ENCODE peak calls at places on chromosomes 12 and 14, in nine cellular contexts. M is spleen, Y is Panc1, N is stomach, H is upper lobe of left lung, Q is prostate gland, X is GM23338, F is HL-60, R is HCT116. G is an unnamed sample.

GRCh38 chr14:105602799-105603763 is 76.7 kb downstream of the TMEM121 start:
- DNase-seq in F (no peak), H (peak), M (peak), N (no peak), X (no peak), Q (no peak), Y (no peak), R (no peak), G (no peak)

GRCh38 chr12:107296681-107297086 is 203.3 kb upstream of the CRY1 start:
- DNase-seq in Y (no peak), H (no peak), X (no peak), R (no peak), Q (peak), F (no peak), M (no peak), N (no peak), G (no peak)

GRCh38 chr12:82216475-82216874 is 141.7 kb downstream of the CCDC59 start:
- DNase-seq in N (no peak), X (no peak), Y (no peak), R (no peak), Q (no peak), M (no peak), F (no peak), H (peak), G (no peak)

GRCh38 chr12:2057041-2057792 is 4.4 kb downstream of the CACNA1C start:
- DNase-seq in Q (peak), R (peak), M (no peak), F (peak), H (no peak), Y (peak), N (peak), X (peak), G (no peak)

GRCh38 chr12:11753826-11754225 is 104.4 kb downstream of the ETV6 start:
- DNase-seq in N (no peak), H (no peak), M (no peak), F (no peak), X (no peak), Q (no peak), Y (no peak), R (no peak), G (no peak)

GRCh38 chr12:16437926-16438325 is 90.5 kb downstream of the MGST1 start:
- DNase-seq in M (no peak), Y (no peak), F (no peak), H (no peak), R (no peak), X (no peak), N (no peak), Q (no peak), G (no peak)

GRCh38 chr14:61661471-61661988 is 33.8 kb upstream of the HIF1A start:
- DNase-seq in N (no peak), R (no peak), Q (no peak), M (no peak), F (no peak), H (no peak), Y (no peak), X (no peak), G (no peak)

GRCh38 chr12:116736962-116737773 is 701 bp downstream of the SPRING1 start:
- DNase-seq in Y (no peak), X (peak), Q (no peak), N (peak), H (peak), R (no peak), M (peak), F (no peak), G (no peak)

GRCh38 chr14:70888151-70888499 is 19.1 kb upstream of the PCNX1 start:
- DNase-seq in Y (no peak), Q (no peak), M (no peak), N (no peak), F (no peak), X (peak), R (no peak), H (no peak), G (no peak)

GRCh38 chr14:70884595-70885342 is 22.5 kb upstream of the PCNX1 start:
- DNase-seq in M (no peak), R (no peak), F (no peak), Q (no peak), X (no peak), H (no peak), Y (no peak), N (no peak), G (no peak)

GRCh38 chr14:70885343-70886014 is 21.8 kb upstream of the PCNX1 start:
- DNase-seq in Y (no peak), Q (no peak), M (no peak), H (no peak), X (no peak), F (no peak), N (no peak), R (no peak), G (no peak)

GRCh38 chr14:70887207-70888150 is 19.8 kb upstream of the PCNX1 start:
- DNase-seq in X (no peak), Y (no peak), M (no peak), Q (no peak), F (no peak), R (no peak), N (no peak), H (no peak), G (no peak)

DNA sequence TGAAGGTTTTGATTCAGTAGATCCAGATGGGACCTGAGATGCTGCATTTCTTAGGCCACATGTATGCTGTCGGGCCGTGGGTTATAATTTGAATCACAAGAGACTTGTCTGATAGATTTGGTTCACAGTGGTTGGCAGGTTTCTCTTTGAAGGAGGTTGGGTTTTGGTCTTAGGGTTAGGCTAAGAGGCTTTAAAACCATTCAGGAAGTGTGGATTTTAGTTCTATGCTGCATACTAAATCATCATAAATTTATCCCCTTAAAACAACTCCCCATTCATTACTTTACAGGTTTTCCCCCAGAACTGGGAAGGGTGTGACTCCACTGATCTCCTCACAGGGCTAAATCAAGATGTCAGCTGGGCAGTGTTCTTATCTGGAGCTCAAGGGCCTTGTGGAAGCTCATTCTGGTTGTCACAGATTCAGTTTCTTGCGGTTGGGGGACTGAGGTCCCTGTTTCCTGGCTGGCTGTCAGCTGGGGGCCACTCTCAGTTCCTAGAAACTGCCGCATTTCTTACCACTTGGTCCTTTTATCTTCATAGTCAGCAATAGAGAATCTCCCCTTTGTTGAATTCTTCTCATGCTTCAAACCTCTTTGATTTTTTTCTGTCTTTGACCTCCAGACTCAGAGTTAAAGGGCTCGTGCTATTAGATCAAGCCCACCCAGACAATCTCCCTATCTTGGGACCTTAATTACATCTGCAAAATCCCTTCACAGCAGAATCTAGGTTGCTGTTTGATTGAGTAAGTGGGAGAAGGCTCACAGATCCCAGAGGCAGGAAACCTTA is 20.6 kb upstream of the PCNX1 start:
- DNase-seq in N (no peak), F (peak), R (no peak), Q (no peak), Y (no peak), M (no peak), H (no peak), X (no peak), G (no peak)
- TF ChIP-seq POLR2AphosphoS5 in N (no peak), F (peak), R (no peak), Q (no peak), Y (no peak), M (no peak), H (no peak), X (no peak), G (no peak)

GRCh38 chr14:32202941-32203882 is at the start of gene RNU6-8:
- DNase-seq in H (peak), N (peak), Y (peak), Q (peak), X (peak), F (peak), R (peak), M (peak), G (peak)
- TF ChIP-seq POLR2AphosphoS5 in H (peak), N (peak), Y (peak), Q (peak), X (peak), F (no peak), R (peak), M (peak), G (peak)

DNA sequence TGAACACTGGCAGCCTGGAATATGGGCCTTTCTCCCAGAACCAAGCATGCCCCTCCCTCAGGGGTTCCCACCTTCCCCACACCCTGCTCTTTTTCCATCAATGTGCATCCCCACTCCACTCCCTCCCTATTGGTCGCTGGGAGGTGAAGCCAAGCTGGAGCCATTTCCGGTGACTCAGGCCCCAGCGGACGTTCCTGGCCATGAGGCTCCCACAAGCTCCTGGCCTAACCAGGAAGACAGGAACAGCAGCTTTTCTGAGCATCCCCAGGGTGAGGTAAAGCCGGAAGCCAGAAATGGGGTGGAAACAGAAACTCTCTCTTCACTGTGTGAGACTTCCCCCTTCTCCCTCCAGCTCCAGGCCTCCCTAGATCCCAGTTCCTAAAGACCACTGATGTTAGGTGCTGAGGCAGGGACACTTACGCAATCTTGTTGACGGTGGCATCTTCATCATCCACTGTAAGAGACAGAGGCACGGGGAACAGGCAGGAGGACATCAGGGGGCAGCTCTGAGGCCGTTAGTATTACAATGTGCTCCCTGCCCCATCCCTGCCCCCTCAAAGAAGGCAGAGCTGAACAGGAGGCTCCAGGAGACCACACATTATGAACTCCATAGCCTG is 5.0 kb downstream of the LMBR1L start:
- DNase-seq in Q (no peak), X (no peak), F (no peak), M (no peak), H (no peak), N (no peak), R (no peak), Y (no peak), G (no peak)
- TF ChIP-seq POLR2AphosphoS5 in Q (no peak), X (no peak), F (no peak), M (peak), H (no peak), N (no peak), R (no peak), Y (no peak), G (no peak)

DNA sequence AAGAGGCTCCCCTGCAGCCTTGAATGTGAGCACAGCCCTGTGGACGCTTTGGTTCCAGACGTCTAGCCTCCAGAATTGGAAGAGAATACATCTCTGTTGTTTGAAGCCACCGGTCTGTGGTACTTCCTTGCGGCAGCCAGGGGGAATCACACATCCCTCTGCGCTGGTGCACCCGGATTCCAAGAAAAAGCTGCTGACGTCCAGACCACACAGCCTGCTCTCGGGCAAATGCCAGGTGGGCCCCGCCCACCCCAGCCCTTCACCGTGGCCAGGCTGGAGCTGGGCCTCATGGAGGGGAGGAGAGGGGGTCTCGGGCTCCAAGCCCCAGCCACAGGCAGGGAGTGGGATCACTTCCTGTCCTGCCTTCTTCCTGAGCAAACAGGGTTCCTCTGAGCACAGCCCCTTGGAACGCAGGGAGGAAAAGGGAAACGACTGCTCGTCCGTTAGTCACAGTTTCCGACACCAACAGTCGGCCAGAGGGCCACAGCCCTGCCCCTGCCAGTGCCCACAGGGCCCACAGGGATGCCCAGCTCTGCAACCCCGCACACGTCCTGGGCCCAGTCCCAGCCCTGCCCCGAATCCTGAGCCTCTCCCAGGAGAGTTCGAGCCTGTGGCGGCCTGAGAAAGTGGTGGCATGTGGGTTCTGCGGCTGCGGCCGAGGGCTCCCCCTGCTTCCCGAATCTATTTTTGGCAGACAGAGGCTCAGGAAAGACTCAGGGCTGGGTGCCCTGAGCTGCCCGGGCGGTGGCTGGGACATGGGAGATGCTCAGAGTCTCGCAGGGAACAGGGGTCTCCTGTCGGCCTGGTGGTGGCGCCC is 85.3 kb downstream of the RFLNA start:
- DNase-seq in R (no peak), H (peak), X (no peak), M (peak), N (peak), Y (no peak), F (peak), Q (peak), G (no peak)
- TF ChIP-seq POLR2AphosphoS5 in R (no peak), H (peak), X (peak), M (peak), N (peak), Y (no peak), F (peak), Q (peak), G (no peak)

GRCh38 chr14:96103075-96103474 is 63.9 kb downstream of the C14orf132 start:
- DNase-seq in N (no peak), F (no peak), Y (no peak), M (no peak), Q (no peak), H (no peak), X (no peak), R (no peak), G (no peak)

GRCh38 chr14:96105921-96106441 is 66.8 kb downstream of the C14orf132 start:
- DNase-seq in Q (no peak), H (peak), F (no peak), M (no peak), N (peak), Y (no peak), X (no peak), R (no peak), G (no peak)

GRCh38 chr14:96103560-96104460 is 64.6 kb downstream of the C14orf132 start:
- DNase-seq in R (no peak), X (no peak), H (no peak), Y (no peak), Q (no peak), F (no peak), N (no peak), M (no peak), G (no peak)

GRCh38 chr14:96105089-96105920 is 66.1 kb downstream of the C14orf132 start:
- DNase-seq in F (no peak), X (no peak), H (peak), N (no peak), Y (no peak), R (no peak), Q (no peak), M (no peak), G (no peak)

DNA sequence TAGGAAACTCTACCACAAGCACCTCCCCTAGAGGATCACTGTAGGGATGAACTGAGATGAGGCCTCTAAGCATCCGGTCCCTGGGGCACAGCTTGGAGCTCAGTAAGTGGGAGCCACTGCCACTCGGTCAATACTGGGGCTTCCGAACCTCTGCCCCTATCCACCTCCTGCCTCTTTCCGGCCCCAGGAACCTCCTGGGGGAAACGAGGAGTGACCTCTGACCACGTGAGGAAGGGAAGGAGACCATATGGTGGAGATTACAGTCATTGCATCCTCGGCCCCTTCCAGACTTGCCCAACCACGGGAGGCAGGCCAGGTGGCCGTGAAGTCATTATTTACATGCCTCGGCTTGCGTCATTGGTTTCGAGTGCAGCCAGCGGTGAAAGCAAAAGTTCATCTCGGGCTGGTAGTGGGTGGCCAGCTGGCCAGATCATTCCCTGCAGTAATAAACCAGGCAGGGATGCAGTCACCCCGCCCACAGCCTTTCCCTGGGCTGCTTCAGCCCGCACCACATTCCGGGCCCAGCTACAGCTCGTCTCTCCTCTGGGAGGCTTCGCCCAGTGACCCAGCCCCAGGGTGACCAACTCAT is 65.4 kb downstream of the C14orf132 start:
- DNase-seq in F (no peak), Q (no peak), M (no peak), X (no peak), R (no peak), Y (no peak), H (peak), N (peak), G (no peak)
- TF ChIP-seq POLR2AphosphoS5 in F (no peak), Q (peak), M (no peak), X (no peak), R (no peak), Y (no peak), H (peak), N (peak), G (no peak)